ENCODE peak calls at places on chromosomes 5 and 9, in six cellular contexts. P, G, X, H, Z and C are unnamed samples. For H3K4me1, the result is how much of the 10 kb centered on the place peaks cover.

GRCh38 chr9:126036881-126037291 is 289.7 kb downstream of the PBX3 start:
- DNase-seq in Z (no peak), P (no peak), G (no peak), X (no peak), H (no peak), C (no peak)

GRCh38 chr5:143713331-143714032 is 98.5 kb upstream of the HMHB1 start:
- DNase-seq in G (no peak), Z (no peak), X (no peak), H (no peak), P (no peak), C (no peak)

GRCh38 chr5:87116821-87117512 is 150.7 kb upstream of the RASA1 start:
- DNase-seq in H (no peak), G (no peak), Z (no peak), X (no peak), P (no peak), C (peak)

GRCh38 chr9:135904121-135904520 is 3.2 kb downstream of the CAMSAP1 start:
- DNase-seq in G (no peak), X (no peak), H (no peak), P (no peak), Z (no peak), C (no peak)

GRCh38 chr5:79151933-79152671 is 40.5 kb downstream of the BHMT start:
- DNase-seq in H (no peak), Z (no peak), P (no peak), G (no peak), X (no peak), C (no peak)

GRCh38 chr9:33192493-33193245 is 25.5 kb upstream of the B4GALT1 start:
- DNase-seq in G (no peak), X (no peak), H (no peak), P (no peak), Z (no peak), C (no peak)

GRCh38 chr5:177434942-177435738 is 8.7 kb downstream of the GRK6 start:
- DNase-seq in Z (no peak), H (no peak), X (no peak), P (no peak), G (no peak), C (no peak)

GRCh38 chr5:2131826-2132496 is 249.2 kb upstream of the IRX4 start:
- DNase-seq in P (no peak), Z (no peak), H (no peak), G (no peak), X (no peak), C (no peak)

GRCh38 chr5:137619191-137619870 is 116.6 kb downstream of the KLHL3 start:
- DNase-seq in G (peak), Z (peak), H (peak), X (no peak), P (no peak), C (peak)

GRCh38 chr5:105101597-105101996 is 1539.0 kb upstream of the NUDT12 start:
- DNase-seq in X (no peak), G (no peak), H (no peak), P (no peak), Z (no peak), C (peak)

GRCh38 chr9:137176302-137177182 is 4.7 kb upstream of the TMEM210 start:
- DNase-seq in H (no peak), P (no peak), X (peak), Z (no peak), G (no peak), C (no peak)

GRCh38 chr5:56851258-56851941 is 36.1 kb downstream of the MAP3K1 start:
- DNase-seq in H (no peak), X (no peak), P (no peak), Z (no peak), G (no peak), C (no peak)

GRCh38 chr5:17189381-17190036 is 27.9 kb upstream of the BASP1 start:
- DNase-seq in H (peak), P (peak), Z (peak), X (peak), G (peak), C (peak)

GRCh38 chr9:89154651-89155336 is 23.8 kb downstream of the SHC3 start:
- DNase-seq in P (peak), G (no peak), X (no peak), Z (no peak), H (no peak), C (peak)

GRCh38 chr5:109027983-109028607 is 280.4 kb downstream of the FER start:
- DNase-seq in X (no peak), G (no peak), P (no peak), Z (no peak), H (no peak), C (no peak)

GRCh38 chr5:186091-187041 is 4.9 kb upstream of the LRRC14B start:
- DNase-seq in X (no peak), P (no peak), H (no peak), G (no peak), Z (no peak), C (no peak)
- H3K4me1 ChIP-seq in X (under half), P (under half), H (under half), G (under half), Z (under half), C (under half)

GRCh38 chr5:95083606-95084005 is 201.3 kb downstream of the MCTP1 start:
- DNase-seq in H (no peak), G (no peak), Z (no peak), X (no peak), P (no peak), C (no peak)
- H3K4me1 ChIP-seq in H (under half), G (under half), Z (under half), X (under half), P (under half), C (under half)

DNA sequence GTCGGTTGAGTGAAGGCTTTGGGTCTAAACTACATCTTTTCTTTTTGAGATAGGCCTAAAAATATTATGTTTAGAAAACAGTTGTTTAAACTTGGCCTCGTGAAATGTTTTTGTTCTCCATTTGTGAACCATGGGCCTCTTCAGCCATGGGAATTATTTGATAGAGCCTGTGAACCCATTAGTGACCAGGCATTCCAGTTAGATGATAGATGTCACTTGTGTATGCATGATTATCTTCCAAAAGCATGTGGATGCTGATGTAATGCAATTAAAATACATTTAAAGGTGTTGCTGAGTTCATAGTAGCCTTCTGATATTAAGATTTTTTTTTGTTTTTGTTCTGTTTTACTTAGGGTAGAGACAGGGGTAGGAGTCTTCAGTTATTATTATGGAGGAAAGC is 32.7 kb downstream of the CPEB4 start:
- DNase-seq in P (no peak), X (no peak), Z (no peak), G (no peak), H (no peak), C (no peak)
- H3K4me1 ChIP-seq in P (under half), X (under half), Z (half or more), G (half or more), H (under half), C (under half)

GRCh38 chr5:173326501-173326960 is 1.7 kb downstream of the STC2 start:
- DNase-seq in G (no peak), X (no peak), Z (no peak), H (no peak), P (no peak), C (peak)

GRCh38 chr5:173328896-173329369 is 719 bp upstream of the STC2 start:
- DNase-seq in G (no peak), Z (no peak), P (peak), X (no peak), H (no peak), C (peak)

GRCh38 chr5:173327084-173327947 is 898 bp downstream of the STC2 start:
- DNase-seq in X (no peak), Z (no peak), G (no peak), P (no peak), H (no peak), C (peak)

GRCh38 chr5:173329370-173330150 is 1.3 kb upstream of the STC2 start:
- DNase-seq in G (no peak), P (peak), Z (no peak), H (no peak), X (no peak), C (no peak)

DNA sequence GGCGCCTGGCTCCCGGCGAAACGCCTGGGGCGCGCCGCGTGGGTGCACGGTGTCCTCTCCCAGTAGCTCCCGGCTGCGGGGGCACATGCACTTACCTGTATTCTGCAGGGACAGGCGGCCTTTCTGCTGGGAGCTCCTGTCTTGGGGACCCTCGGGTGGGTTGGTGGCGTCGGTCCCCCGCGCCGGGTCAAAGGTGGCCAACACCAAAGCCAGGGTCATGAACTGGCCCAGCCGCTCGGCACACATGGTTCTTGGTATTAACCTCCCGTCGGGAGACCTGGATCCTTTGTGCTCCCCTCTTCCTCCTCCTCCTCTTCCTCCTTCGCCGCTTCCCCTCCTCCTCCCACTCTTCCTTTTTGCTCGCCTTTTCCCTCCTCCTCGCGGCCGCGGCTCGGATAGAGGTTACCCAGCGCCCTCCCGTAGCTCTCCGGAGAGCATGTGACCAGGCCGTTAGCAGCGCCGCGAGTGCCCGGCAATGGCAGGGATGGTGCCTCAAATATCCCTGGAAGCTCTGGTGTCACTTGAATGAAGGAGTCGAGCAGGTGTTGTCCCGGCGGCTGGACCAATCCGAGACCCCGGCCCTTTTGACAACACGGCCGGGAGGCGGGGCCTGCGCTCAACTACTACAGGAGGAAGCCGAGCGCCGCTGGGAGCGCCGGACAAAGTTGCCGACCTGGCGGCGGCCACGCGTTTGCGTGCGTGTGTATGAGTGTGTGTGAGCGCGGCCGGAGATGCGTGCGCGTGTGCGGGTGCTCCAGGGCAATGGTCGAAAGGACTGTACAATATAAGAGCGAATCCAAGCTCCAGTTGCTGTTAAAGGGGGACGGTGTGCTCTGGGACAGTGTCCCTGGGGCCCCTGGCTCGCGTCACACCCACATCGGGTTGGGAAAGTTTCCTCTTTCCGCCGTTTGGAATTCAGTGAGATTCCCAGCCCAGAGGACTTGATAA is at the start of gene STC2:
- DNase-seq in G (peak), X (peak), Z (peak), P (peak), H (no peak), C (peak)
- H3K4me1 ChIP-seq in G (half or more), X (under half), Z (half or more), P (under half), H (under half), C (under half)

DNA sequence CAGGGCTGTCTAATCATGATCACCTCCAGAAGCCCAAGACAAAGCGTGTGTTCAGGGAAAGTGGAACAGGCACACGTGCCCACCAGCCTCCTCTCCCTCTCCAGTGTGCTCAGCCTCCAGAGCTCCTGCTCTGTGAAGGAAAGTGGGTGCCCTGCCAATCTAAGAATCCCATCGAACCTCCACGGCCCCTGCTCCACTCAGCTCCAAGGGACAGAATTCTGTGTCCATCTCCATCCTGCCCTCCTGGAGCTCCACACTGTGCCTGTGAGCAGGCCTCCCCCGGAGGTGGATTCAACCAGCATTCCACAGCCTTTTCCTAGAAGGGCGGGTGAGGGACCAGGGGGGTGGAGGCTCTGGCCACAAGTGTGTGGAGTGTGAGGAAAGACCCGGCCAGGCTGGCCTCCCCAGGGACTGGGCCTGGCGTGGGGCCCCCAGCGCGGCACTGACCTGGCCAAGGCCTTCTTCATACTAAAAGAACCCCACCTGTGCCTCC is 6.0 kb downstream of the EEIG1 start:
- DNase-seq in G (no peak), X (no peak), H (no peak), Z (no peak), P (no peak), C (no peak)
- H3K4me1 ChIP-seq in G (half or more), X (half or more), H (under half), Z (half or more), P (under half), C (under half)

GRCh38 chr5:150485770-150486401 is 22.0 kb upstream of the NDST1 start:
- DNase-seq in X (peak), Z (peak), G (peak), H (peak), P (no peak), C (no peak)

GRCh38 chr5:150488519-150489357 is 19.2 kb upstream of the NDST1 start:
- DNase-seq in G (peak), P (no peak), Z (peak), X (peak), H (peak), C (no peak)

GRCh38 chr5:150484964-150485769 is 22.8 kb upstream of the NDST1 start:
- DNase-seq in Z (no peak), P (no peak), G (no peak), H (no peak), X (no peak), C (no peak)

GRCh38 chr5:150487199-150488061 is 20.5 kb upstream of the NDST1 start:
- DNase-seq in X (peak), G (peak), P (no peak), H (no peak), Z (no peak), C (peak)

DNA sequence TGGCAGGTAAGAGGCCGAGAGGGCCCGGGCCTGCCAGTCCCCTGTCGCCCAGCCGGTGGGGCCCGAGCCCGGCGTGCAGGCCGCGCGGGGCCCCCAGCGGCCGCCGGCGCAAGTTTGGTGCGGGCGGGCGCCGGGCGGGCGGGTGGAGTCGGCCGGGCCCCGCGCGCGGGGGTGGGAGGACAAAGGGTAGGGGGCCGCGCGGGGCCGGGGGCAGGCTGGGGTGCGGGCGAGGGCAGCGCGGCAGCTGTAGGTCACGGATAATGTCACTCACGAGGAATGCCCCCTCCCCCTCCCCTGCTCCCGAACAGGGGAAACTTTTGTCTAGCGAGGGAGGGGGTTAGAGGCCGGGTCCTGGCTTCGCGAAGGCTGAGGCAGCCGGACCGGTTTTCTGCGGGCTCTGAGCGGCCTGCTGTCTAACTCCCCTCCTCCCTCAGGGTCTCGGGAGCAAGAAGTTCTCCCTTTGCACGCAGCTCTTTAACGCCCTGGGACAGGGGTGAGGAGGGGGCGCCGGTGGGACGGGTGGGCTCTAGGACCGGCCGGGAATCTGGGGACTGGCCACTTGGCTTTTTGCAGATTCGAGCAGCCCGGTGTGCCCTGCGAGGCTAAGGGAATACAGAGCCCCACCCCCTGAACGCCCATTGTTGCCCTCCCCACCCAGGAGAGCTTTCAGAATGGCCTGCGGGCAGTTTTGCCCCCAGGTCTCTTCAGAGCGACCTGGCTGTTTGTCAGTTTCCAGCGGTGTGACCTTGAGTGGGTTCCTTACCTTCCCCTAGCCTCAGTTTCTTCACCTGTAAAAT is 21.3 kb upstream of the NDST1 start:
- DNase-seq in G (peak), Z (peak), P (peak), H (peak), X (peak), C (no peak)
- H3K4me1 ChIP-seq in G (half or more), Z (half or more), P (under half), H (under half), X (half or more), C (under half)

GRCh38 chr5:175671013-175671412 is 13.1 kb downstream of the HRH2 start:
- DNase-seq in P (no peak), X (peak), G (no peak), Z (peak), H (no peak), C (no peak)

GRCh38 chr5:175663191-175664184 is 5.6 kb downstream of the HRH2 start:
- DNase-seq in Z (no peak), G (peak), X (peak), H (no peak), P (no peak), C (no peak)

GRCh38 chr5:175664723-175665122 is 6.9 kb downstream of the HRH2 start:
- DNase-seq in H (no peak), P (no peak), Z (no peak), G (no peak), X (no peak), C (no peak)

GRCh38 chr5:175670358-175670757 is 12.5 kb downstream of the HRH2 start:
- DNase-seq in G (no peak), P (no peak), Z (no peak), H (no peak), X (no peak), C (no peak)

GRCh38 chr5:175668006-175668405 is 10.1 kb downstream of the HRH2 start:
- DNase-seq in G (no peak), P (no peak), X (no peak), H (no peak), Z (no peak), C (no peak)
- H3K4me1 ChIP-seq in G (half or more), P (under half), X (under half), H (under half), Z (under half), C (under half)

DNA sequence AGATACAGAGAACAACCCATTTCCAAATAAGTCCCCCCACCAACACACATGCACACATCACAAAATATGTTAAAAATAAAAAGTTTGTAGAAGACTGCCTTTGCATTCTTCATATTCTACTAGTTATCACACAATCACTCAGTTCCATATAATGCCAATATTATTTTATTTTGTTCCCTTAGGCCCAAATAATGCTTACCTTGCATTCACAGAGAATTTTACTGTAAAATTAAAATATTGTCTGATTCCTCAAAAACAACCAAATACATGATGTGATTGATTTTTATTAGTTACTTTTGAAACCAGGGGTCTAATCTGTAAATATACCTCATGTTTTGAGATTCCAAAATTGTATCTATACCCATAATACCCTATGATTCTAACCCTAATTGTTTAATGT is 536.9 kb downstream of the CDH12 start:
- DNase-seq in H (no peak), P (no peak), G (no peak), Z (no peak), X (no peak), C (no peak)
- H3K4me1 ChIP-seq in H (under half), P (under half), G (under half), Z (under half), X (under half), C (under half)

GRCh38 chr9:121192518-121192917 is 9.2 kb downstream of the RAB14 start:
- DNase-seq in X (no peak), P (no peak), Z (no peak), H (no peak), G (no peak), C (no peak)
- H3K4me1 ChIP-seq in X (under half), P (under half), Z (half or more), H (under half), G (half or more), C (half or more)